ENCODE peak calls at places on chromosome 17, in eight cellular contexts. E is IMR-90; M is fibroblast of villous mesenchyme; P is COR-L47; Z is SIG-M5; N is non-pigmented ciliary epithelial cell; K is T follicular helper cell; Q is stimulated activated naive CD4-positive, alpha-beta T cell treated with Interleukin-2 at 50 U/mL for 16 hours. S is an unnamed sample.

GRCh38 chr17:30372755-30373154 is 6.0 kb upstream of the CPD start:
- DNase-seq in E (peak), M (no peak), P (no peak), Z (no peak), N (no peak), K (no peak), Q (peak), S (peak)

GRCh38 chr17:64133546-64134215 is 3.7 kb upstream of the ERN1 start:
- DNase-seq in E (peak), M (peak), P (peak), Z (no peak), N (no peak), K (no peak), Q (no peak), S (no peak)

GRCh38 chr17:48328457-48328856 is 101.6 kb downstream of the SKAP1 start:
- DNase-seq in E (no peak), M (no peak), P (no peak), Z (no peak), N (no peak), K (no peak), Q (no peak), S (no peak)

GRCh38 chr17:27473748-27474609 is 17.7 kb downstream of the KSR1 start:
- DNase-seq in E (no peak), M (peak), P (no peak), Z (peak), N (no peak), K (peak), Q (peak), S (peak)

GRCh38 chr17:33520404-33521032 is 227.4 kb upstream of the ASIC2 start:
- DNase-seq in E (peak), M (peak), P (no peak), Z (no peak), N (no peak), K (peak), Q (peak), S (peak)

GRCh38 chr17:35796942-35797341 is 1.5 kb upstream of the MMP28 start:
- DNase-seq in E (no peak), M (no peak), P (no peak), Z (no peak), N (no peak), K (no peak), Q (no peak), S (no peak)

GRCh38 chr17:2337811-2338657 is 733 bp downstream of the SGSM2 start:
- DNase-seq in E (peak), M (peak), P (peak), Z (no peak), N (no peak), K (peak), Q (peak), S (peak)

GRCh38 chr17:21464611-21465021 is 88.5 kb downstream of the KCNJ12 start:
- DNase-seq in E (no peak), M (no peak), P (no peak), Z (no peak), N (no peak), K (no peak), Q (no peak), S (no peak)

GRCh38 chr17:44628234-44629188 is 27.8 kb upstream of the MEIOC start:
- DNase-seq in E (no peak), M (peak), P (no peak), Z (no peak), N (no peak), K (no peak), Q (no peak), S (no peak)

GRCh38 chr17:74972107-74972972 is at the start of gene HID1:
- DNase-seq in E (no peak), M (no peak), P (peak), Z (no peak), N (no peak), K (peak), Q (peak), S (peak)

GRCh38 chr17:38879878-38880727 is 10.2 kb downstream of the LASP1 start:
- DNase-seq in E (peak), M (peak), P (no peak), Z (no peak), N (no peak), K (no peak), Q (no peak), S (no peak)

GRCh38 chr17:21291862-21292261 is 7.4 kb downstream of the MAP2K3 start:
- DNase-seq in E (no peak), M (no peak), P (no peak), Z (no peak), N (no peak), K (no peak), Q (no peak), S (no peak)

GRCh38 chr17:60102632-60103047 is 23.9 kb upstream of the HEATR6 start:
- DNase-seq in E (peak), M (peak), P (no peak), Z (no peak), N (no peak), K (no peak), Q (peak), S (peak)

GRCh38 chr17:64772845-64773299 is 110.8 kb upstream of the SMURF2 start:
- DNase-seq in E (no peak), M (no peak), P (no peak), Z (no peak), N (no peak), K (no peak), Q (no peak), S (no peak)

GRCh38 chr17:69466451-69466850 is 52.0 kb downstream of the MAP2K6 start:
- DNase-seq in E (no peak), M (no peak), P (no peak), Z (no peak), N (no peak), K (no peak), Q (no peak), S (no peak)

GRCh38 chr17:15981646-15982580 is 17.6 kb downstream of the ZSWIM7 start:
- DNase-seq in E (peak), M (peak), P (no peak), Z (no peak), N (peak), K (no peak), Q (no peak), S (no peak)

GRCh38 chr17:67293251-67294203 is 48.5 kb upstream of the HELZ start:
- DNase-seq in E (peak), M (peak), P (no peak), Z (no peak), N (no peak), K (peak), Q (peak), S (peak)

GRCh38 chr17:29579866-29580771 is 9.3 kb downstream of the GIT1 start:
- DNase-seq in E (peak), M (peak), P (peak), Z (no peak), N (no peak), K (peak), Q (peak), S (peak)

GRCh38 chr17:45320931-45321461 is 4.2 kb upstream of the MAP3K14 start:
- DNase-seq in E (peak), M (peak), P (no peak), Z (no peak), N (peak), K (no peak), Q (peak), S (peak)

GRCh38 chr17:82051776-82052637 is at the start of the genes GPS1 and RFNG:
- DNase-seq in E (peak), M (peak), P (peak), Z (no peak), N (no peak), K (peak), Q (peak), S (peak)

GRCh38 chr17:31068291-31068690 is 26.5 kb upstream of the NF1 start:
- DNase-seq in E (peak), M (peak), P (peak), Z (peak), N (no peak), K (peak), Q (peak), S (peak)

GRCh38 chr17:20053343-20053964 is 44.3 kb downstream of the SPECC1 start:
- DNase-seq in E (no peak), M (no peak), P (no peak), Z (no peak), N (no peak), K (no peak), Q (no peak), S (no peak)

GRCh38 chr17:29379084-29379811 is 10.9 kb upstream of the TAOK1 start:
- DNase-seq in E (no peak), M (peak), P (peak), Z (no peak), N (no peak), K (no peak), Q (no peak), S (no peak)

GRCh38 chr17:55167024-55167721 is 97.6 kb upstream of the HLF start:
- DNase-seq in E (no peak), M (no peak), P (no peak), Z (no peak), N (no peak), K (no peak), Q (no peak), S (no peak)

GRCh38 chr17:35879748-35880654 is at the start of gene CCL5:
- DNase-seq in E (peak), M (no peak), P (no peak), Z (no peak), N (no peak), K (no peak), Q (peak), S (peak)

GRCh38 chr17:61425682-61426481 is 26.2 kb downstream of the TBX2 start:
- DNase-seq in E (no peak), M (no peak), P (no peak), Z (no peak), N (no peak), K (no peak), Q (no peak), S (no peak)

GRCh38 chr17:47801176-47801765 is 20.3 kb downstream of the OSBPL7 start:
- DNase-seq in E (no peak), M (no peak), P (no peak), Z (no peak), N (no peak), K (no peak), Q (no peak), S (no peak)

GRCh38 chr17:1529863-1530262 is 13.5 kb upstream of the INPP5K start:
- DNase-seq in E (no peak), M (peak), P (no peak), Z (no peak), N (no peak), K (no peak), Q (no peak), S (no peak)

GRCh38 chr17:41917192-41917591 is 1.6 kb downstream of the ACLY start:
- DNase-seq in E (peak), M (peak), P (no peak), Z (no peak), N (no peak), K (no peak), Q (no peak), S (no peak)

GRCh38 chr17:42281571-42282096 is 5.4 kb upstream of the STAT5B start:
- DNase-seq in E (no peak), M (no peak), P (peak), Z (no peak), N (no peak), K (no peak), Q (no peak), S (no peak)

GRCh38 chr17:39236981-39237441 is 11.3 kb upstream of the STAC2 start:
- DNase-seq in E (no peak), M (no peak), P (peak), Z (no peak), N (no peak), K (no peak), Q (no peak), S (no peak)